ENCODE peak calls at places on chromosomes 3 and 15, in six cellular contexts. C is right lobe of liver; P is breast epithelium; G is CD8-positive, alpha-beta T cell; R is cardiac fibroblast; Y is NB4. S is an unnamed sample.

GRCh38 chr15:74438696-74439316 is 5.0 kb upstream of the SEMA7A start:
- DNase-seq in C (peak; percentile 73), P (peak; percentile 69), G (peak; percentile 74), R (peak; percentile 82), Y (peak; percentile 84), S (no peak)

GRCh38 chr3:71121429-71122167 is 461.9 kb downstream of the FOXP1 start:
- DNase-seq in C (no peak), P (no peak), G (no peak), R (no peak), Y (no peak), S (no peak)

GRCh38 chr15:65339436-65339835 is 35.0 kb downstream of the RNU5B-1 start:
- DNase-seq in C (no peak), P (no peak), G (no peak), R (no peak), Y (no peak), S (no peak)

GRCh38 chr3:83928391-83928790 is 1030.4 kb upstream of the CADM2 start:
- DNase-seq in C (no peak), P (no peak), G (no peak), R (no peak), Y (peak; percentile 69), S (no peak)

GRCh38 chr3:67083277-67083676 is 85.2 kb downstream of the KBTBD8 start:
- DNase-seq in C (no peak), P (no peak), G (peak; percentile 65), R (peak; percentile 8), Y (peak; percentile 27), S (no peak)

GRCh38 chr3:143895805-143896204 is 47.5 kb upstream of the SLC9A9 start:
- DNase-seq in C (no peak), P (no peak), G (no peak), R (peak; percentile 40), Y (no peak), S (no peak)

GRCh38 chr3:181230258-181230657 is 240.7 kb upstream of the DNAJC19 start:
- DNase-seq in C (no peak), P (no peak), G (no peak), R (no peak), Y (peak; percentile 7), S (no peak)

GRCh38 chr15:92091155-92091734 is 237.7 kb downstream of the SLCO3A1 start:
- DNase-seq in C (peak; percentile 70), P (peak; percentile 57), G (no peak), R (peak; percentile 38), Y (peak; percentile 27), S (peak; percentile 76)

GRCh38 chr3:64559658-64560057 is 128.1 kb downstream of the ADAMTS9 start:
- DNase-seq in C (no peak), P (no peak), G (no peak), R (no peak), Y (no peak), S (no peak)

GRCh38 chr3:150135321-150135721 is 164.6 kb upstream of the PFN2 start:
- DNase-seq in C (no peak), P (no peak), G (no peak), R (no peak), Y (no peak), S (no peak)

GRCh38 chr3:186772886-186773417 is 10.4 kb upstream of the EIF4A2 start:
- DNase-seq in C (peak; percentile 82), P (peak; percentile 60), G (peak; percentile 60), R (peak; percentile 47), Y (peak; percentile 88), S (no peak)

GRCh38 chr3:172260381-172260780 is 187.9 kb downstream of the GHSR start:
- DNase-seq in C (no peak), P (no peak), G (no peak), R (peak; percentile 47), Y (no peak), S (no peak)

GRCh38 chr3:136862611-136862951 is 573 bp downstream of the NCK1 start:
- DNase-seq in C (peak; percentile 85), P (peak; percentile 67), G (no peak), R (peak; percentile 67), Y (peak; percentile 76), S (no peak)

GRCh38 chr15:40420793-40421192 is 15.2 kb downstream of the IVD start:
- DNase-seq in C (peak; percentile 65), P (peak; percentile 85), G (no peak), R (no peak), Y (no peak), S (no peak)

GRCh38 chr3:166917437-166917836 is 462.7 kb downstream of the ZBBX start:
- DNase-seq in C (no peak), P (no peak), G (no peak), R (no peak), Y (no peak), S (no peak)

GRCh38 chr3:127491909-127492308 is 98.6 kb downstream of the TPRA1 start:
- DNase-seq in C (no peak), P (no peak), G (no peak), R (no peak), Y (no peak), S (no peak)

GRCh38 chr15:65400760-65401606 is 21.8 kb downstream of the IGDCC4 start:
- DNase-seq in C (peak; percentile 58), P (no peak), G (peak; percentile 46), R (peak; percentile 77), Y (peak; percentile 85), S (peak; percentile 82)

GRCh38 chr3:115074502-115074901 is 72.6 kb downstream of the ZBTB20 start:
- DNase-seq in C (no peak), P (no peak), G (no peak), R (peak; percentile 52), Y (no peak), S (no peak)

GRCh38 chr3:48738926-48739616 is 22.1 kb upstream of the IP6K2 start:
- DNase-seq in C (peak; percentile 24), P (no peak), G (no peak), R (no peak), Y (no peak), S (no peak)

GRCh38 chr3:16808393-16809107 is 76.2 kb upstream of the PLCL2 start:
- DNase-seq in C (no peak), P (no peak), G (no peak), R (peak; percentile 15), Y (no peak), S (no peak)

GRCh38 chr15:22868928-22869327 is 30.5 kb downstream of the NIPA2 start:
- DNase-seq in C (no peak), P (no peak), G (no peak), R (no peak), Y (no peak), S (no peak)

GRCh38 chr15:79349526-79349925 is 38.6 kb downstream of the TMED3 start:
- DNase-seq in C (no peak), P (no peak), G (no peak), R (no peak), Y (no peak), S (no peak)

GRCh38 chr15:62846805-62847481 is 195.6 kb upstream of the TPM1 start:
- DNase-seq in C (no peak), P (no peak), G (no peak), R (no peak), Y (no peak), S (no peak)
- TF ChIP-seq CTCF in C (no peak), P (no peak), G (no peak), R (no peak), Y (no peak), S (no peak)

GRCh38 chr15:64209680-64210334 is 47.0 kb upstream of the PPIB start:
- DNase-seq in C (no peak), P (no peak), G (no peak), R (peak; percentile 69), Y (peak; percentile 55), S (no peak)
- TF ChIP-seq CTCF in C (peak; percentile 48), P (no peak), G (peak; percentile 59), R (peak; percentile 25), Y (peak; percentile 2), S (peak; percentile 75)

GRCh38 chr15:29925227-29926082 is 103.2 kb upstream of the TJP1 start:
- DNase-seq in C (peak; percentile 67), P (no peak), G (no peak), R (peak; percentile 89), Y (peak; percentile 60), S (peak; percentile 74)
- TF ChIP-seq CTCF in C (peak; percentile 70), P (no peak), G (no peak), R (peak; percentile 88), Y (peak; percentile 84), S (peak; percentile 85)

GRCh38 chr15:84819791-84820190 is 2.6 kb downstream of the ALPK3 start:
- DNase-seq in C (no peak), P (no peak), G (no peak), R (no peak), Y (no peak), S (no peak)

GRCh38 chr15:84816694-84817460 is at the start of gene ALPK3:
- DNase-seq in C (peak; percentile 64), P (no peak), G (no peak), R (no peak), Y (no peak), S (peak; percentile 77)

GRCh38 chr15:84819291-84819768 is 2.2 kb downstream of the ALPK3 start:
- DNase-seq in C (peak; percentile 49), P (no peak), G (no peak), R (no peak), Y (peak; percentile 23), S (no peak)

GRCh38 chr15:84818221-84819131 is 1.3 kb downstream of the ALPK3 start:
- DNase-seq in C (peak; percentile 53), P (no peak), G (no peak), R (peak; percentile 80), Y (no peak), S (no peak)

DNA sequence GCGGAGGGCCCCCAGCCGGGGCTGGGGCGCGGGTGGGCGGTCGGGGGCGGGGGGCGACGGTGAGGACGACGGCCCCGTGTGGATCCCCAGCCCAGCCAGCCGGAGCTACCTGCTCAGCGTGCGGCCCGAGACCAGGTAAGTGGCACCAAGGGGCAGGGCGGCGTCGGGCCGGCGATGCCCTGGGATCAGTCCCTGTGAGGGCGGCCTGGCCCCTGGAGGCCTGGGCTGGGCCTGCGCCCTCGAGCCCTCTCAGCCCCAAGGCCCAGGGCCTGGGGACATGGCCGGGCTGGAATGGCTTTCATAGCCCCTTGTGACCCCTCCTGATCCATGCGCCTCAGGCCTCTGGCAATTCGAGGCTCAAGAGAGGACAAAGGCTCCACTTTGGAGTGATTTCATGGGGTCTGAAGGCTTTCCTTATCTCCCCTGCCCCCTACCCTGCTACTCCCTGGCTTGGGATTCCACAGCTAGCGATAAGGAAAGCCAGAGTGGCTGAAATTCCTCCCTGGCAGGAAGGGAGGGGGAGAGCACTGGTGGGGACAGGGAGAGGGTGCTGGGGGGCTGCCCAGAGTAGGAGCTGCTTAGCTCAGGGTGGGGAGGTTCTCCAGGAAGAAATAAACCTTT is 415 bp downstream of the ALPK3 start:
- DNase-seq in C (no peak), P (no peak), G (no peak), R (no peak), Y (no peak), S (no peak)
- TF ChIP-seq CTCF in C (no peak), P (no peak), G (no peak), R (no peak), Y (no peak), S (no peak)

DNA sequence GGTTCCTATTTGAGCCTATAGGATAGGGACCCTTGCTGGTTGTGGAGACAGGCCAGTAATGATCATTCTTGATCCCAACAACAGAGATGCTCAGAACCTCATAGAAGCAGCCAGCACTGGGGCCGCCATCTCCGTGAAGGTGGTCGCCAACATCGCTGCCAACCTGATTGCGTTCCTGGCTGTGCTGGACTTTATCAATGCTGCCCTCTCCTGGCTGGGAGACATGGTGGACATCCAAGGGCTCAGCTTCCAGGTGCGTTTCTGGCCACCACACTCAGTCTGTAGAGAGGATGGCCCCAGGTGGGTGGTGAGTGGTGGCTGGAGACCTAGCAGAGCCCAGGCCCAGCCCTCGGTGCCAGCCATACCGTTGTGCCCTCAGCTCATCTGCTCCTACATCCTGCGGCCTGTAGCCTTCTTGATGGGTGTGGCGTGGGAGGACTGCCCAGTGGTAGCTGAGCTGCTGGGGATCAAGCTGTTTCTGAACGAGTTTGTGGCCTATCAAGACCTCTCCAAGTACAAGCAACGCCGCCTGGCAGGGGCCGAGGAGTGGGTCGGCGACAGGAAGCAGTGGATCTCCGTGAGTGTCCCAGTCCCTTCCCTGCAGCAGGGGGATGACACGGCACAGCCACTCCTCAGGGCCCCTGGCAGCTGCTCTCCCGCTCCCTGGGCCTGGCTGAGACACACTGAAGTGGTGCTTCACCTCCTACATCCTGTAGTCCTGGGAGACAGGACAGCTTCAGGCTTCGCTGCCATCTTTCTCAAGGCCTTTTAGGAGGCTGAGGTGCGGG is 46.5 kb upstream of the PDE8A start:
- DNase-seq in C (no peak), P (no peak), G (no peak), R (no peak), Y (no peak), S (no peak)
- TF ChIP-seq CTCF in C (peak; percentile 17), P (no peak), G (no peak), R (peak; percentile 21), Y (peak; percentile 2), S (no peak)